ENCODE peak calls at places on chromosomes 13 and 19, in five cellular contexts. One of them, this sample, is unnamed.
A peak's percentile ranks its signal among the peaks of the same experiment; 100 is the strongest.

GRCh38 chr13:61486496-61486895 is 70.8 kb upstream of the PCDH20 start:
- DNase-seq in astrocyte of the spinal cord: no peak
- DNase-seq in AG04449: no peak
- DNase-seq in AG09309: no peak
- DNase-seq in glutamatergic neuron: no peak
- DNase-seq in this sample: no peak

GRCh38 chr19:34654796-34655195 is 22.2 kb downstream of the SCGB2B2 start:
- DNase-seq in astrocyte of the spinal cord: no peak
- DNase-seq in AG04449: no peak
- DNase-seq in AG09309: no peak
- DNase-seq in glutamatergic neuron: no peak
- DNase-seq in this sample: no peak

GRCh38 chr13:77325371-77325941 is 1.4 kb downstream of the MYCBP2 start:
- DNase-seq in astrocyte of the spinal cord: peak; percentile 18
- DNase-seq in AG04449: no peak
- DNase-seq in AG09309: no peak
- DNase-seq in glutamatergic neuron: no peak
- DNase-seq in this sample: no peak

GRCh38 chr13:93794197-93794885 is 567.7 kb downstream of the GPC6 start:
- DNase-seq in astrocyte of the spinal cord: peak; percentile 5
- DNase-seq in AG04449: no peak
- DNase-seq in AG09309: no peak
- DNase-seq in glutamatergic neuron: no peak
- DNase-seq in this sample: no peak

GRCh38 chr13:37753776-37754175 is 115.8 kb downstream of the TRPC4 start:
- DNase-seq in astrocyte of the spinal cord: no peak
- DNase-seq in AG04449: no peak
- DNase-seq in AG09309: no peak
- DNase-seq in glutamatergic neuron: no peak
- DNase-seq in this sample: no peak

GRCh38 chr13:22897571-22898314 is 283.0 kb upstream of the SGCG start:
- DNase-seq in astrocyte of the spinal cord: no peak
- DNase-seq in AG04449: no peak
- DNase-seq in AG09309: no peak
- DNase-seq in glutamatergic neuron: no peak
- DNase-seq in this sample: no peak

GRCh38 chr19:10356431-10356830 is 17.0 kb upstream of the ICAM3 start:
- DNase-seq in astrocyte of the spinal cord: no peak
- DNase-seq in AG04449: no peak
- DNase-seq in AG09309: no peak
- DNase-seq in glutamatergic neuron: no peak
- DNase-seq in this sample: no peak

GRCh38 chr13:41295973-41296372 is 15.1 kb upstream of the NAA16 start:
- DNase-seq in astrocyte of the spinal cord: no peak
- DNase-seq in AG04449: no peak
- DNase-seq in AG09309: no peak
- DNase-seq in glutamatergic neuron: no peak
- DNase-seq in this sample: no peak

GRCh38 chr13:44651209-44651608 is 75.1 kb upstream of the TSC22D1 start:
- DNase-seq in astrocyte of the spinal cord: no peak
- DNase-seq in AG04449: no peak
- DNase-seq in AG09309: no peak
- DNase-seq in glutamatergic neuron: no peak
- DNase-seq in this sample: no peak
- TF ChIP-seq CTCF in astrocyte of the spinal cord: peak; percentile 13
- TF ChIP-seq CTCF in AG04449: no peak
- TF ChIP-seq CTCF in AG09309: no peak
- TF ChIP-seq CTCF in glutamatergic neuron: no peak
- TF ChIP-seq CTCF in this sample: no peak

GRCh38 chr13:106922384-106922783 is 354.4 kb upstream of the ARGLU1 start:
- DNase-seq in astrocyte of the spinal cord: no peak
- DNase-seq in AG04449: no peak
- DNase-seq in AG09309: no peak
- DNase-seq in glutamatergic neuron: no peak
- DNase-seq in this sample: no peak
- TF ChIP-seq CTCF in astrocyte of the spinal cord: no peak
- TF ChIP-seq CTCF in AG04449: no peak
- TF ChIP-seq CTCF in AG09309: no peak
- TF ChIP-seq CTCF in glutamatergic neuron: no peak
- TF ChIP-seq CTCF in this sample: no peak

DNA sequence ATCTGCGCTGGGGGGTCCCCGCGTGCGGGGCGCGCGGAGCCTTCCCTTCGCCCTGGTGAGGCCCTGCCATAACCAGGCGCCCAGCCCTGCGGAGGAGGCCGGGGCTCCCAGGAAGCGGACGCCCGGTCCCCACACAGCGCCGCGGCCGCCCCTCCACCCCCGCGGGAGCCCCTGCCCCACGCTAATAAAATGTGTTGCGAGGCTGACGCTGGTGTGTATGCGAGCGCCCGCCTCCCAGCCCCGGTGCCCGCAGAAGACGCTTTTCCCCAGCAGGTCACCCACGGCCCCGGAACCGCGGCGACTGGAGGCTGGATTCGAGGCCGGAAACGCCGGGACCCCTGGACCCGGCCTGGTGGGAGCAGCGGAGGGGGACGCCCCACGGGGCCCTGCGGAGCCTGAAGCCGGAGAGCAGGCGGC is 12.1 kb upstream of the CDC34 start:
- DNase-seq in astrocyte of the spinal cord: no peak
- DNase-seq in AG04449: no peak
- DNase-seq in AG09309: no peak
- DNase-seq in glutamatergic neuron: no peak
- DNase-seq in this sample: no peak
- TF ChIP-seq CTCF in astrocyte of the spinal cord: no peak
- TF ChIP-seq CTCF in AG04449: no peak
- TF ChIP-seq CTCF in AG09309: no peak
- TF ChIP-seq CTCF in glutamatergic neuron: no peak
- TF ChIP-seq CTCF in this sample: no peak

DNA sequence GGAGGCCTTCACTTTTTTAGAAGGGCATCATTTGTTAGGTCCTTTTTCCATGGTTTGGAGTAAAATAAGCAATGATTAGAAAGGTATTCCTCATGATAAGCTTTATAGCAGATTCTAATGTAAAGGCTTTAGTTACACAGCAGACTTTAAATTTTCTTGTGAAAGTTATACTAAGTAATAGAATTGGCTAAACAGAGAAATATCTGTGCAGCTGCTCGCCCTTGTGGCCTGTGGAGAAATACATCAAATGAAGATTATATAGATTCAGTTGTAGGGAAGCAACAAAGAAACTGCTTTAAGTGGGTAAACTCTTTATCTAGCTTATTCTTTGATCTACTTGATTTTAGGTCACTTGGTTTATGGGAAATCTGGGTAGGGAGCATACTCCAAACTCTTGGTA is 1269.7 kb upstream of the SPRY2 start:
- DNase-seq in astrocyte of the spinal cord: no peak
- DNase-seq in AG04449: no peak
- DNase-seq in AG09309: no peak
- DNase-seq in glutamatergic neuron: no peak
- DNase-seq in this sample: no peak
- TF ChIP-seq CTCF in astrocyte of the spinal cord: no peak
- TF ChIP-seq CTCF in AG04449: no peak
- TF ChIP-seq CTCF in AG09309: no peak
- TF ChIP-seq CTCF in glutamatergic neuron: no peak
- TF ChIP-seq CTCF in this sample: no peak

DNA sequence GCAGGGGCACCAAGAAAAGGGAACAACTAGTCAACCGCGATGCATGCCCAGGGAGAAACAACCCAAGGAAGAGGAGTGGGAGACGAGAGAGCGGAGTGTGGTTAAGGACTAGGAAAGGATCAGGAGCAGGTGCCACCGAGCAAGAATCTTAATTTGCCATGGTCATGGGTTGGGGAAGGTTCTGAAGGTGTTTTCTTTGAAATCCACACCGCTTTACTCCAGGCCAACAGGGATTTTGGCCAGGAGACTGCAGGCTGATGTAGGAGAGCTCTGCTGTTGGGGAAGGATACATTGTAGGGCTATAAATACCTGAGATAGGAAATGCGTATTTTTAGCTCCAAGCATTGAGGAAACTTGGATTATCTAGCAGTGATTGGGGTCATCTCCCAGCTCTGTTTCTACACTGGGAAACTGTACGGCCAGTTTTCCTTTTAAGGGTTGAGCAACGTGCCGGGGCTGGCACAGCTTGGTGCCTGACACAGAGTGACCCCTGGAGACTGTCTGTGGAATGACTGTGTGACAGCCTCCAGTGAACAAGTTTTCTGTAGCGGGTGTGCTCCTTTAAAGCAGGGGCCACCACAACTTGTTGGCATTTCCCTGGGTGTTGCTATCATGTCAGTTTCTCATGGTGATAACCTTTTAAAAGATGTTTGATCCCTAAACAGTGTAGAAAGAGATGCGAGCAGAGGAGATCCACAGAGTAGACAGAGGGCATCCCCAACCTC is 34.2 kb downstream of the ZNF536 start:
- DNase-seq in astrocyte of the spinal cord: no peak
- DNase-seq in AG04449: no peak
- DNase-seq in AG09309: no peak
- DNase-seq in glutamatergic neuron: no peak
- DNase-seq in this sample: no peak
- TF ChIP-seq CTCF in astrocyte of the spinal cord: no peak
- TF ChIP-seq CTCF in AG04449: peak; percentile 7
- TF ChIP-seq CTCF in AG09309: no peak
- TF ChIP-seq CTCF in glutamatergic neuron: no peak
- TF ChIP-seq CTCF in this sample: peak; percentile 59

DNA sequence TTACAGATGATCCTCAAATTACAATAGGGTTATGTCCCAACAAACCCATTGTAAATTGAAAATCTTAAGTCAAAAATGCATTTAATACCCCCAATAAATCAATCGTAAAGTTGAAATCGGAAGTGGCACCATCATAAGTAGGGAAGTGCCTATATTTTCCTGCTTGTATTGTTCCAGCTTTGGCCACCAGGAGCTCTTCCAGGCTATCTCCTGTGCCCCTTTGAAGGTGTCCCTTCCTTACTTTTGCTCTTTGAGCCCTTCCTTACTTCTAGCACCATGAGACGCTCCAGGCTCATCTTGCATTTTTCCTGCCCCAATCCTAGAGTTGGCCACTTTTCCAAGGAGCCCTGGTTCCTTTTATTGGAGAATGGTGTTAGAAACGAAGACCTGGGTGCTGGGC is 163.0 kb upstream of the TSC22D1 start:
- DNase-seq in astrocyte of the spinal cord: no peak
- DNase-seq in AG04449: no peak
- DNase-seq in AG09309: no peak
- DNase-seq in glutamatergic neuron: no peak
- DNase-seq in this sample: no peak
- TF ChIP-seq CTCF in astrocyte of the spinal cord: no peak
- TF ChIP-seq CTCF in AG04449: no peak
- TF ChIP-seq CTCF in AG09309: no peak
- TF ChIP-seq CTCF in glutamatergic neuron: peak; percentile 30
- TF ChIP-seq CTCF in this sample: no peak

DNA sequence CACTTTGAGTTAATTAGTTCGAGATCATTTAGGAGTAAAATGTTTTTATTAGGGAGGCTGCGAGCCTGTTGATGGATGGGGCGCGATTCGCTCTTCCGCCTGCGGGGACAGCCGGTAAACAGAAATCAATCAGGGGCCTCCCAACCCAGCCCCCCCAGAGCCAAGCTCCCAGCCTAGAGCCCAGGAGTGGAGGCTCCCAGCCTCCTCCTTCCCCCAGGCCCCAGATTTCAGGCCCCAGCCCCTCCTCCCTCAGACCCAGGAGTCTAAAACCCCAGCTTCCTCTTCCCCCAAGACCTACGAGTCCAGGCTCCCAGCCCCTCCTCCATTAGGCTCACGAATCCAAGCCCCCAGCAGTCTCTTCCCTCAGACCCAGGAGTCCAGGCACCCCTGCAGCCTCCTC is 9.7 kb upstream of the ERFL start:
- DNase-seq in astrocyte of the spinal cord: no peak
- DNase-seq in AG04449: no peak
- DNase-seq in AG09309: no peak
- DNase-seq in glutamatergic neuron: no peak
- DNase-seq in this sample: no peak
- TF ChIP-seq CTCF in astrocyte of the spinal cord: no peak
- TF ChIP-seq CTCF in AG04449: no peak
- TF ChIP-seq CTCF in AG09309: peak; percentile 7
- TF ChIP-seq CTCF in glutamatergic neuron: peak; percentile 26
- TF ChIP-seq CTCF in this sample: no peak